ENCODE peak calls at places on chromosomes 7 and 10, in nine cellular contexts. G is fibroblast of pulmonary artery, I is right atrium auricular region, J is cardiac fibroblast, N is cardiac muscle cell, D is HFF-Myc, B is fibroblast of mammary gland, C is ascending aorta, W is left ventricle myocardium inferior. A is an unnamed sample.

GRCh38 chr10:124428207-124428777 is 9.6 kb upstream of the OAT start:
- DNase-seq in G (no peak), I (no peak), J (no peak), N (no peak), D (no peak), B (no peak), C (no peak), W (no peak), A (no peak)

GRCh38 chr10:7872041-7872442 is 53.7 kb downstream of the TAF3 start:
- DNase-seq in G (peak; percentile 35), I (no peak), J (no peak), N (peak; percentile 46), D (no peak), B (peak; percentile 27), C (no peak), W (no peak), A (no peak)

GRCh38 chr10:34049887-34050286 is 715.4 kb upstream of the NRP1 start:
- DNase-seq in G (peak; percentile 51), I (peak; percentile 49), J (peak; percentile 64), N (no peak), D (no peak), B (peak; percentile 91), C (no peak), W (no peak), A (no peak)

GRCh38 chr10:13831711-13832110 is 244.9 kb downstream of the PRPF18 start:
- DNase-seq in G (peak; percentile 39), I (no peak), J (peak; percentile 49), N (no peak), D (no peak), B (no peak), C (no peak), W (no peak), A (no peak)

GRCh38 chr7:132066776-132067175 is 509.5 kb downstream of the PLXNA4 start:
- DNase-seq in G (peak; percentile 48), I (peak; percentile 66), J (peak; percentile 51), N (no peak), D (no peak), B (peak; percentile 60), C (no peak), W (peak; percentile 68), A (no peak)

GRCh38 chr7:405489-406211 is 114.0 kb downstream of the PDGFA start:
- DNase-seq in G (no peak), I (no peak), J (no peak), N (peak; percentile 22), D (no peak), B (no peak), C (no peak), W (peak; percentile 10), A (peak; percentile 52)

GRCh38 chr7:120273476-120273975 is 551 bp downstream of the KCND2 start:
- DNase-seq in G (peak; percentile 20), I (no peak), J (peak; percentile 43), N (peak; percentile 56), D (no peak), B (peak; percentile 31), C (no peak), W (peak; percentile 12), A (peak; percentile 57)

GRCh38 chr10:36349445-36350063 is 707.5 kb upstream of the FZD8 start:
- DNase-seq in G (peak; percentile 91), I (no peak), J (peak; percentile 87), N (peak; percentile 18), D (peak; percentile 12), B (peak; percentile 83), C (no peak), W (no peak), A (no peak)

GRCh38 chr7:110007316-110007910 is 1083.5 kb upstream of the LRRN3 start:
- DNase-seq in G (no peak), I (no peak), J (no peak), N (no peak), D (no peak), B (no peak), C (no peak), W (no peak), A (no peak)

GRCh38 chr7:96314402-96315108 is 7.3 kb downstream of the SLC25A13 start:
- DNase-seq in G (peak; percentile 31), I (no peak), J (no peak), N (no peak), D (no peak), B (no peak), C (no peak), W (no peak), A (no peak)

GRCh38 chr10:68955414-68955785 is 570 bp upstream of the DDX21 start:
- DNase-seq in G (no peak), I (no peak), J (no peak), N (no peak), D (no peak), B (no peak), C (no peak), W (no peak), A (no peak)

GRCh38 chr10:82969405-82969804 is 1094.4 kb downstream of the NRG3 start:
- DNase-seq in G (peak; percentile 59), I (no peak), J (peak; percentile 29), N (peak; percentile 23), D (no peak), B (peak; percentile 38), C (no peak), W (no peak), A (no peak)

GRCh38 chr10:78914060-78914378 is 154.7 kb upstream of the ZMIZ1 start:
- DNase-seq in G (no peak), I (no peak), J (no peak), N (no peak), D (no peak), B (no peak), C (no peak), W (no peak), A (no peak)

GRCh38 chr7:134845461-134845860 is 66.0 kb downstream of the CALD1 start:
- DNase-seq in G (no peak), I (no peak), J (no peak), N (no peak), D (no peak), B (no peak), C (no peak), W (no peak), A (no peak)

GRCh38 chr10:45375101-45375500 is 1.1 kb downstream of the ALOX5 start:
- DNase-seq in G (no peak), I (peak; percentile 52), J (no peak), N (no peak), D (no peak), B (no peak), C (no peak), W (no peak), A (no peak)
- H3K4me3 ChIP-seq in G (no peak overlapping the region), I (peak overlapping the region; percentile 45), J (no peak overlapping the region), N (no peak overlapping the region), D (no peak overlapping the region), B (no peak overlapping the region), C (peak overlapping the region; percentile 58), W (peak overlapping the region; percentile 63), A (no peak overlapping the region)

GRCh38 chr10:132458595-132459251 is 61.7 kb downstream of the PWWP2B start:
- DNase-seq in G (peak; percentile 25), I (no peak), J (peak; percentile 33), N (peak; percentile 72), D (no peak), B (no peak), C (no peak), W (no peak), A (peak; percentile 61)
- TF ChIP-seq CTCF in G (peak; percentile 53), I (peak; percentile 95), J (peak; percentile 64), N (peak; percentile 90), D (peak; percentile 83), B (peak; percentile 54), C (peak; percentile 98), W (peak; percentile 97), A (peak; percentile 90)

DNA sequence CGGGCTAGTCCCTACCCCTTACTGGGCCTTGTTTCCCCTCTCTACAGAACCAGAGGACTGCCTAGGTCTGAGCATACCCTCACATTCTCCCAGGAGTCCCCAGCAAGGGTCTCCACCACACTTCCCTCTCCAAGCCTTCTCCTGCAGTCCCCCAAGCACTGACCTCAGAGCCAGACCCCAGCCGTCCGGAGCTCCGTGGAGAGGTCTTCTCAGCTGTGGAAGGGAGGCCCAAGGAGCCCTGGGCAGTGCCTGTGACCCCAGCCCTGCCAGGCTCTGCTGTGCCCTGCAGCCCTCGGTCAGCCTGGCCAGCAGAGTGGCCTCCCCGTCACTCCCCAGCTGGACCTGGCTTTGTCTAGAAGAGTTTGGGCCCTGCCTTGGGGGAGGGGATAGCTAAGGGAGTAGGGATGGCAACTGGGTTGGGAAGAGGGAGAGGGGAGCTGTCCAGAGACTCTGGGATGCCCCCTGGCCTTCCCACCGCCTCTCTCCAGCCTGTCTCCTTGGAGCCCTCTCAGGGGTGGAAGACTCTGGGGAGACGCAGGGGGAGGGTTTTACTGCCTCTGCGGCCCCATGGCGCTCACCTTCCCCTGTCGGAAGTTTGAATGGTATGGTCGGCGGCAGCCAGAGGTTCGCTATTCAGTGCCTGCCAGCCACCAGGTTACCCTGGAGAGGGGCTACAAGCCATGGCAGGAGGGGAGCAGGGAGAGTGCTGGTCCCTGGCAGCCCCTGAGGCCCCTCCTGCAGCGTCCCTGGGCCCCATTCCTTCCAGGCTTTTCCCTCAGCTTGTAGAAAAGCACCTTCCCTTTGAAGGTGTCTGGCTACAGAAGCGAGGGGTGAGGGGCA is at the start of gene C10orf105:
- DNase-seq in G (no peak), I (no peak), J (no peak), N (peak; percentile 41), D (no peak), B (no peak), C (no peak), W (no peak), A (no peak)
- H3K4me3 ChIP-seq in G (no peak within 1 kb of the TSS), I (no peak within 1 kb of the TSS), J (no peak within 1 kb of the TSS), N (no peak within 1 kb of the TSS), D (no peak within 1 kb of the TSS), B (no peak within 1 kb of the TSS), C (no peak within 1 kb of the TSS), W (no peak within 1 kb of the TSS), A (no peak within 1 kb of the TSS)

GRCh38 chr10:26770069-26770468 is 72.6 kb downstream of the PDSS1 start:
- DNase-seq in G (no peak), I (no peak), J (no peak), N (no peak), D (no peak), B (no peak), C (no peak), W (no peak), A (no peak)

DNA sequence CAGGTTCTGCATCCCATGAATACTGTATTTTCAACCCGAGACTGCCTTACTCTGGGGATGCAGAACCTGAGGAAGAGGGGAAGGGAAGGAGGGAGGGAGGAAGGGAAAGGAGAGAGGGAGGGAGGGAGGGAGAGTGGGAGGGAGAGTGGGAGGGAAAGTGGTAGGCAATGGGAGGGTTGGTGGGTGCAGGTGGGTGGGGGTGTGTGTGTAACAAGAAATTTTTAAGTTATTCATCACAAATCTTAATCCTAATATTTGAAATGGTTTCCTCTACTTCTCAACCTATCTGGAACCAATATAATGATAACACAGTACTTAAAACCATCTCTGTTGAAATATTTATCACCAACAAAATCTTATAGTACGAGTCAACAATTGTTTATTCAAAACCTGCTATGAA is 68.0 kb downstream of the PDSS1 start:
- DNase-seq in G (no peak), I (no peak), J (no peak), N (no peak), D (no peak), B (no peak), C (no peak), W (no peak), A (no peak)
- TF ChIP-seq CTCF in G (no peak), I (no peak), J (no peak), N (no peak), D (no peak), B (no peak), C (no peak), W (no peak), A (no peak)

GRCh38 chr10:105974803-105975456 is 1189.6 kb downstream of the SORCS1 start:
- DNase-seq in G (peak; percentile 43), I (no peak), J (peak; percentile 55), N (peak; percentile 47), D (no peak), B (peak; percentile 11), C (no peak), W (no peak), A (no peak)
- H3K4me3 ChIP-seq in G (peak overlapping the region; percentile 43), I (no peak overlapping the region), J (peak overlapping the region; percentile 36), N (no peak overlapping the region), D (no peak overlapping the region), B (no peak overlapping the region), C (peak overlapping the region; percentile 21), W (peak overlapping the region; percentile 42), A (no peak overlapping the region)

GRCh38 chr7:156650042-156650441 is 9.5 kb downstream of the RNF32 start:
- DNase-seq in G (peak; percentile 21), I (no peak), J (no peak), N (no peak), D (no peak), B (peak; percentile 10), C (no peak), W (no peak), A (no peak)
- TF ChIP-seq CTCF in G (peak; percentile 30), I (no peak), J (peak; percentile 47), N (no peak), D (peak; percentile 54), B (peak; percentile 33), C (no peak), W (no peak), A (peak; percentile 25)

A was measured in RWPE2.